ENCODE peak calls at places on chromosome 9, in ten cellular contexts. C is GM23338; D is EL; L is NCI-H774; S is CD4-positive, alpha-beta memory T cell; K is stimulated activated CD4-positive, alpha-beta T cell treated with anti-CD3 and anti-CD28 coated beads, TNF-alpha, amount 100 ng/mL, for 24 hours; I is ELR; O is heart left ventricle; W is astrocyte; B is HT1080. M is an unnamed sample.

GRCh38 chr9:34253460-34253837 is 74.6 kb downstream of the UBAP1 start:
- DNase-seq in S (no peak), D (peak; percentile 18), B (peak; percentile 55), L (no peak), O (peak; percentile 80), I (peak; percentile 51), C (no peak), W (no peak), K (no peak), M (no peak)

GRCh38 chr9:114607671-114608524 is 3.2 kb upstream of the TMEM268 start:
- DNase-seq in D (no peak), I (no peak), W (no peak), S (no peak), C (no peak), K (no peak), L (no peak), B (no peak), O (no peak), M (no peak)

GRCh38 chr9:87267701-87268100 is 230.0 kb upstream of the DAPK1 start:
- DNase-seq in C (no peak), B (no peak), D (no peak), I (no peak), O (peak; percentile 40), W (no peak), K (no peak), S (no peak), L (no peak), M (no peak)

GRCh38 chr9:84480071-84480470 is 139.5 kb upstream of the SLC28A3 start:
- DNase-seq in S (no peak), B (no peak), K (no peak), W (no peak), O (no peak), I (no peak), L (no peak), D (no peak), C (no peak), M (no peak)

GRCh38 chr9:14400658-14400995 is 86.7 kb upstream of the NFIB start:
- DNase-seq in B (peak; percentile 89), K (no peak), O (peak; percentile 58), I (peak; percentile 59), D (peak; percentile 41), W (peak; percentile 82), S (no peak), L (peak; percentile 73), C (peak; percentile 88), M (peak; percentile 4)

GRCh38 chr9:135616621-135617537 is 22.5 kb downstream of the GLT6D1 start:
- DNase-seq in S (no peak), C (no peak), O (no peak), K (no peak), D (no peak), B (no peak), L (no peak), I (no peak), W (no peak), M (no peak)

GRCh38 chr9:35749515-35750255 is 598 bp downstream of the RGP1 start:
- DNase-seq in C (peak; percentile 70), L (no peak), W (no peak), K (no peak), I (peak; percentile 31), B (no peak), D (no peak), O (peak; percentile 33), S (peak; percentile 64), M (peak; percentile 29)

GRCh38 chr9:36008774-36009300 is 27.9 kb upstream of the RECK start:
- DNase-seq in L (peak; percentile 58), S (peak; percentile 68), K (peak; percentile 52), I (peak; percentile 84), W (no peak), B (peak; percentile 51), D (peak; percentile 83), C (peak; percentile 93), O (peak; percentile 15), M (peak; percentile 57)

GRCh38 chr9:90466481-90466880 is 176.1 kb downstream of the DIRAS2 start:
- DNase-seq in C (no peak), I (no peak), K (no peak), W (no peak), B (no peak), S (no peak), D (no peak), L (no peak), O (no peak), M (no peak)

GRCh38 chr9:107690026-107690425 is 200.5 kb upstream of the KLF4 start:
- DNase-seq in S (no peak), L (no peak), K (no peak), W (peak; percentile 47), O (no peak), B (no peak), D (no peak), I (no peak), C (no peak), M (no peak)

GRCh38 chr9:113738506-113738897 is 137.6 kb upstream of the ZNF618 start:
- DNase-seq in W (no peak), C (peak; percentile 32), B (no peak), D (no peak), L (no peak), O (no peak), I (peak; percentile 5), K (no peak), S (no peak), M (no peak)

GRCh38 chr9:137178939-137179630 is 7.2 kb upstream of the TMEM210 start:
- DNase-seq in B (no peak), S (no peak), I (no peak), K (no peak), L (no peak), W (no peak), D (no peak), O (no peak), C (no peak), M (no peak)

GRCh38 chr9:129694265-129694664 is 28.8 kb downstream of the PRRX2 start:
- DNase-seq in S (no peak), D (no peak), C (no peak), W (no peak), K (no peak), L (no peak), O (no peak), I (no peak), B (no peak), M (no peak)

GRCh38 chr9:126690431-126691051 is 76.8 kb downstream of the LMX1B start:
- DNase-seq in L (peak; percentile 49), O (no peak), S (no peak), K (peak; percentile 31), W (no peak), I (peak; percentile 45), D (no peak), B (no peak), C (peak; percentile 84), M (peak; percentile 20)

GRCh38 chr9:109107402-109108240 is 12.1 kb downstream of the TMEM245 start:
- DNase-seq in W (peak; percentile 75), O (no peak), B (peak; percentile 81), L (no peak), C (no peak), D (peak; percentile 84), S (no peak), K (no peak), I (peak; percentile 89), M (no peak)

GRCh38 chr9:85117831-85118230 is 448.3 kb downstream of the NTRK2 start:
- DNase-seq in W (no peak), I (no peak), L (no peak), K (no peak), C (no peak), D (no peak), B (no peak), O (no peak), S (no peak), M (no peak)

GRCh38 chr9:892123-892522 is 50.6 kb downstream of the DMRT1 start:
- DNase-seq in K (no peak), C (peak; percentile 64), W (no peak), L (no peak), D (no peak), I (no peak), B (no peak), O (no peak), S (no peak), M (no peak)

GRCh38 chr9:124812401-124813016 is 35.6 kb downstream of the OLFML2A start:
- DNase-seq in S (no peak), B (peak; percentile 99), K (no peak), I (peak; percentile 99), W (peak; percentile 99), D (peak; percentile 100), C (no peak), O (no peak), L (no peak), M (no peak)

GRCh38 chr9:15295761-15296405 is 11.1 kb downstream of the TTC39B start:
- DNase-seq in K (no peak), W (peak; percentile 84), S (peak; percentile 40), O (no peak), I (peak; percentile 84), D (peak; percentile 77), L (peak; percentile 27), C (no peak), B (peak; percentile 78), M (no peak)

GRCh38 chr9:88993327-88993726 is 2.1 kb downstream of the S1PR3 start:
- DNase-seq in S (no peak), L (no peak), I (no peak), B (no peak), W (no peak), O (no peak), D (no peak), C (no peak), K (no peak), M (no peak)

GRCh38 chr9:103471241-103471640 is 476.1 kb downstream of the CYLC2 start:
- DNase-seq in K (no peak), C (no peak), O (no peak), S (no peak), L (no peak), B (peak; percentile 41), I (no peak), D (no peak), W (no peak), M (no peak)

GRCh38 chr9:80076105-80076504 is 504.3 kb downstream of the TLE4 start:
- DNase-seq in I (peak; percentile 13), L (no peak), S (no peak), B (no peak), W (no peak), O (no peak), C (no peak), D (peak; percentile 46), K (no peak), M (no peak)

GRCh38 chr9:124452326-124452725 is 2.1 kb downstream of the ADGRD2 start:
- DNase-seq in C (no peak), W (no peak), D (no peak), O (no peak), S (no peak), K (no peak), I (no peak), B (no peak), L (no peak), M (no peak)

GRCh38 chr9:112796485-112796884 is 45.9 kb downstream of the SNX30 start:
- DNase-seq in O (no peak), D (no peak), K (no peak), C (no peak), B (no peak), S (no peak), I (no peak), L (no peak), W (no peak), M (no peak)

GRCh38 chr9:35495984-35496383 is 6.1 kb downstream of the RUSC2 start:
- DNase-seq in S (no peak), B (no peak), K (no peak), I (no peak), D (no peak), O (no peak), L (no peak), W (no peak), C (no peak), M (no peak)

M was measured in NCI-H2029.